ENCODE peak calls at places on chromosomes 7 and 10, in four cellular contexts. J is body of pancreas, G is suprapubic skin, Q is A549. H is an unnamed sample. For H3K9me3, the result is how much of the 10 kb centered on the place peaks cover.

GRCh38 chr10:15879058-15879457 is 18.8 kb upstream of the MINDY3 start:
- DNase-seq in J (no peak), G (no peak), Q (peak), H (no peak)

GRCh38 chr10:92366412-92367021 is 75.5 kb downstream of the MARCHF5 start:
- DNase-seq in J (no peak), G (no peak), Q (no peak), H (no peak)

GRCh38 chr7:150946826-150947750 is 31.0 kb downstream of the KCNH2 start:
- DNase-seq in J (no peak), G (peak), Q (no peak), H (peak)

GRCh38 chr10:130387936-130388580 is 251.9 kb downstream of the GLRX3 start:
- DNase-seq in J (peak), G (peak), Q (no peak), H (no peak)

GRCh38 chr10:24920907-24921881 is 31.2 kb downstream of the PRTFDC1 start:
- DNase-seq in J (peak), G (no peak), Q (peak), H (peak)

GRCh38 chr7:127392182-127392565 is 334 bp downstream of the ZNF800 start:
- DNase-seq in J (peak), G (peak), Q (peak), H (peak)

GRCh38 chr10:15624405-15625191 is 95.1 kb downstream of the ITGA8 start:
- DNase-seq in J (no peak), G (no peak), Q (no peak), H (no peak)

GRCh38 chr7:55538538-55538937 is 33.8 kb downstream of the VOPP1 start:
- DNase-seq in J (no peak), G (no peak), Q (no peak), H (no peak)

GRCh38 chr7:139777948-139778841 is at the start of gene HIPK2:
- DNase-seq in J (peak), G (peak), Q (peak), H (peak)

GRCh38 chr7:42480304-42480665 is 243.3 kb upstream of the GLI3 start:
- DNase-seq in J (no peak), G (no peak), Q (no peak), H (no peak)

GRCh38 chr7:112422842-112423496 is 27.3 kb upstream of the IFRD1 start:
- DNase-seq in J (peak), G (peak), Q (peak), H (peak)

GRCh38 chr7:27424231-27424630 is 181.6 kb downstream of the EVX1 start:
- DNase-seq in J (no peak), G (no peak), Q (peak), H (no peak)

GRCh38 chr10:72354356-72355213 is at the start of gene DNAJB12:
- DNase-seq in J (peak), G (peak), Q (peak), H (peak)

GRCh38 chr10:48536916-48537890 is 67.7 kb downstream of the ARHGAP22 start:
- DNase-seq in J (no peak), G (peak), Q (no peak), H (peak)

GRCh38 chr10:114024876-114025609 is 18.6 kb upstream of the ADRB1 start:
- DNase-seq in J (no peak), G (no peak), Q (peak), H (no peak)

GRCh38 chr7:85821926-85822325 is 635.1 kb upstream of the SEMA3D start:
- DNase-seq in J (no peak), G (no peak), Q (no peak), H (no peak)

GRCh38 chr10:119728172-119728800 is 2.4 kb downstream of the INPP5F start:
- DNase-seq in J (no peak), G (no peak), Q (no peak), H (no peak)

GRCh38 chr10:62506371-62506770 is 132.2 kb downstream of the ZNF365 start:
- DNase-seq in J (no peak), G (no peak), Q (no peak), H (no peak)

GRCh38 chr7:143415696-143416095 is 7.0 kb upstream of the EPHA1 start:
- DNase-seq in J (no peak), G (no peak), Q (no peak), H (no peak)

GRCh38 chr10:28897617-28898464 is 220.5 kb downstream of the BAMBI start:
- DNase-seq in J (no peak), G (no peak), Q (no peak), H (no peak)

GRCh38 chr10:96632974-96633373 is 46.2 kb upstream of the TM9SF3 start:
- DNase-seq in J (peak), G (no peak), Q (no peak), H (no peak)

GRCh38 chr7:69967152-69967591 is 368.9 kb downstream of the AUTS2 start:
- DNase-seq in J (peak), G (no peak), Q (no peak), H (peak)

GRCh38 chr7:69962077-69962855 is 364.0 kb downstream of the AUTS2 start:
- DNase-seq in J (peak), G (no peak), Q (no peak), H (peak)

GRCh38 chr7:69962856-69963149 is 364.5 kb downstream of the AUTS2 start:
- DNase-seq in J (no peak), G (no peak), Q (no peak), H (no peak)

GRCh38 chr7:69961396-69961795 is 363.1 kb downstream of the AUTS2 start:
- DNase-seq in J (no peak), G (no peak), Q (no peak), H (no peak)

GRCh38 chr7:69963388-69963787 is 365.1 kb downstream of the AUTS2 start:
- DNase-seq in J (no peak), G (no peak), Q (no peak), H (no peak)
- TF ChIP-seq POLR2A in J (no peak), G (no peak), Q (no peak), H (no peak)

GRCh38 chr10:18341063-18341462 is 200.8 kb downstream of the CACNB2 start:
- DNase-seq in J (no peak), G (no peak), Q (no peak), H (no peak)

GRCh38 chr10:18345308-18345707 is 205.1 kb downstream of the CACNB2 start:
- DNase-seq in J (no peak), G (no peak), Q (no peak), H (no peak)

GRCh38 chr10:18340496-18341051 is 200.3 kb downstream of the CACNB2 start:
- DNase-seq in J (no peak), G (no peak), Q (no peak), H (no peak)

DNA sequence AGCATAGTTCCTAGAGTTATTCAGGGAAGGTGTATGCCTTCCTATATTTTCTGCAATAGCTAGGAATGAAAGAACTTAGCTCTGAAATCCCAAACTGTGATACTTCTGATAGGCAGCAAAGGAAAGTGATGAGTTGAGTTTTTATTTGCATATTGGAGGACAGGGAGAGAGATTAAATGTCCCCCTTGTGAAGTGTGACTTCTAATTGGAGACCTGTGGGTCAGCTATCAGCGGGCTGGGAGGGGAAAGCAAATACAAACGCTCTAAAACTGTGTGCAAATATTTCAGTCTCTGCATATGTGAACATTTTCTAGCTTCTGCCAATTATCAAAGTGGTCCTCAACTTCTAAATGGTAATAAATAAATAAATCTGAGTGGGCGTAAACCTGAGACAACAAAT is 203.3 kb downstream of the CACNB2 start:
- DNase-seq in J (no peak), G (no peak), Q (no peak), H (no peak)
- TF ChIP-seq CTCF in J (no peak), G (no peak), Q (no peak), H (no peak)

GRCh38 chr7:156858523-156858922 is 34.5 kb downstream of the LMBR1 start:
- DNase-seq in J (no peak), G (no peak), Q (no peak), H (no peak)
- H3K9me3 ChIP-seq in J (under half), G (under half), Q (under half), H (under half)

DNA sequence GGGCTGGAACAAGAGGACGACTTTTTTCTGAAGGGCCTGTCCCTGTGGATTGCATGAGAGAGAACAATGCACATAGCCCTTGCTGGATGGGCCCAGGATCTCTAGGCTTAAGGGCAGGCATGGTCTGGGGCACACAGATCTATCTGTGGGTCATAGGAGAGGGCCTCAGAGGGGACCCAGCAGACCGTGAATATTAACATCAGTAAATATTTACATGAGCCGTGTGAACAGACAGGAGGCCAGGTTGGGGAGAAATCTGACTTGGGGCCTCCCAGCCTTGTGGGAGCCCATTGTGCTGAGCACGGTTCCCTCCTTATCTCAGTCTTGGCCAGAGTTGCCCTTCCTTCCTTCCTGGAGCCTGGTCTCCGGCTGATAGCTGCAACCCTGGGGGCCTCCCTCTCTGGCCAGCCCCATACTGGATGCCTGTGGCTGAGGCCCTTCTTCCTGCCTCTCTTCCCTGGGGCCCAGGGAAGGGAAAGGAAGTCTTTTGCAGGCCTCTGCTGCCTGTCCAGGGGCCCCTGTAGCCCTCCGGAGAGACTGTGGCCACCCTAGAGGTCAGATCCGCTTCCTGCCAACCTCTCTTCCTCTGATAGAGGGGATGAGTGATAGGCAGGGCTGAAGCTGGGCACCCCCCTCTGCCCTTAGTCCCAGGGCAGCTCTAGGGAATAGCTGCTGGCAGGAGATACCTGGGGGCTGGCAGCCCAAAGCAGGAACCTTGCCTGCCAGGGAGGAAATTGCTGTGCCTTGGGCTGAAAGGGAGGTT is 44.5 kb upstream of the TRIM8 start:
- DNase-seq in J (no peak), G (no peak), Q (no peak), H (no peak)
- TF ChIP-seq POLR2A in J (no peak), G (no peak), Q (no peak), H (no peak)

GRCh38 chr10:35307297-35307696 is 29.0 kb upstream of the CCNY start:
- DNase-seq in J (no peak), G (no peak), Q (peak), H (no peak)

GRCh38 chr10:35308809-35309208 is 27.5 kb upstream of the CCNY start:
- DNase-seq in J (no peak), G (no peak), Q (no peak), H (no peak)

GRCh38 chr10:35306852-35307251 is 29.5 kb upstream of the CCNY start:
- DNase-seq in J (peak), G (no peak), Q (peak), H (no peak)

GRCh38 chr10:35300063-35300699 is 36.1 kb upstream of the CCNY start:
- DNase-seq in J (no peak), G (peak), Q (peak), H (no peak)

DNA sequence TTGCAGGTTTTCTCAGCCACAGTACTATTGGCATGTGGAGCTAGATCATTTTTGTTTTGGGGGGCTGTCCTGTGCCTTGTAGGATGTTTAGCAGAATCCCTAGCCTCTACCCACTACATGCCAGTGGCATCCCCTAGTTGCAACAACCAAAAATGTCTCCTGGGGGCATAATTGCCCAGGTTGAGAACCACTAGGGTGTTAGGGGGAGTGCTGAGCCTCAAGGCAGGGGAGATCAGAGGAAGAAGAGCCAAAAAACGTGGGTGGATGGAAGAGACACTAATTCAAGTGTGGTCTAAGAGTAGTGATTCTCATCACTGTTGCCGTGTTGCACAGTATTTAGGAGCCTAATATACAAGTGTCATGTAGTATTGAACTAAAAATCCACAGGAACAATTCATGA is 31.7 kb upstream of the CCNY start:
- DNase-seq in J (no peak), G (no peak), Q (no peak), H (no peak)
- TF ChIP-seq CTCF in J (no peak), G (no peak), Q (no peak), H (no peak)

GRCh38 chr7:134462337-134462925 is 3.5 kb upstream of the AKR1B1 start:
- DNase-seq in J (no peak), G (no peak), Q (peak), H (no peak)
- H3K9me3 ChIP-seq in J (under half), G (under half), Q (under half), H (under half)

DNA sequence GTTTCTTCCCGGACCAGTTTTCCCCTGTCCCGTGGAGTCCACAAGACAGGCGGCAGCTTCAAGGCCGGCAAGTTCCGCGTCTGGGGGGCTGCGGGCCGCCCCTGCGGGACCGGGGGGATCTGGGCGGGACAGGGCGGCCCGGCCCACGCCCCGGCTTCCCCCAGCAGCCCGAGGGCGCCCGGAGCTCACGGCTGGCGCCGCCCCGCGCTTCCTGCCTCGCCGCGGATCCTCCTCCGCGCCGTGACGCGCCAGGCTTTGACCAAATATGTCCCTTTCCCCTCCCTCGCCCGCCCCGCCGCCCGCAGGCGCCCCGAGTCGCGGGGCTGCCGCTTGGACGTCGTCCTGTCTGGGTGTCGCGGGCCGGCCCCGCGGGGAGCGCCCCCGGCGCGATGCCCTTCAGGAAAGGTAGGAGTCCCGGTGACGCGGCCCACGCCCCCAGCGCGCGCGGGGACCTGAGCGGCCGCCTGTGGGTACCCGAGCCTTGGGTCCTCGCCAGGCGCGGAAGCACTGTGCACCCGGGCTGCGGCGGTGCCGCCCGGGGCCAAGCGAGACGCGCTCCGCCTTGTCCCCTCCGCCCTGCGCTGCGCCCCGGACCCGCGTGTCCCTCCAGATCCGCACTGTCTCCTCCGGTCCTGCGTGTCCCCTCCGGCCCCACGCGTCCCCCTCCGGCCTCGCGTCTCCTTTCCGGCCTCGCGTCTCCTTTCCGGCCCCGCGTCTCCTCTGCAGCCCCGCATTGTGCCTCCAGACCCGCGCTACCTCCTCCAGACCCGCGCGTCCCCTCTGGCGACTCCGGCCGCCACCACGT is 56.0 kb downstream of the RBM17 start:
- DNase-seq in J (peak), G (peak), Q (peak), H (peak)
- TF ChIP-seq POLR2A in J (peak), G (peak), Q (peak), H (peak)